ENCODE peak calls at places on chromosomes 5 and 9, in nine cellular contexts. One of them, this sample, is unnamed.

GRCh38 chr5:90408571-90409317 is 812 bp downstream of the CETN3 start:
- DNase-seq in uterus: no peak
- DNase-seq in A549: no peak
- DNase-seq in upper lobe of right lung: no peak
- DNase-seq in psoas muscle: no peak
- DNase-seq in pancreas: no peak
- DNase-seq in left ventricle myocardium inferior: no peak
- DNase-seq in heart left ventricle: no peak
- DNase-seq in CD8-positive, alpha-beta memory T cell: no peak
- DNase-seq in this sample: no peak

GRCh38 chr9:123609844-123610243 is 253.8 kb downstream of the CRB2 start:
- DNase-seq in uterus: no peak
- DNase-seq in CD8-positive, alpha-beta memory T cell: no peak
- DNase-seq in A549: no peak
- DNase-seq in psoas muscle: no peak
- DNase-seq in pancreas: no peak
- DNase-seq in heart left ventricle: no peak
- DNase-seq in left ventricle myocardium inferior: no peak
- DNase-seq in upper lobe of right lung: no peak
- DNase-seq in this sample: peak; percentile 78

GRCh38 chr5:135950611-135951010 is 4.2 kb downstream of the LECT2 start:
- DNase-seq in psoas muscle: no peak
- DNase-seq in uterus: no peak
- DNase-seq in heart left ventricle: no peak
- DNase-seq in CD8-positive, alpha-beta memory T cell: no peak
- DNase-seq in A549: no peak
- DNase-seq in pancreas: no peak
- DNase-seq in upper lobe of right lung: no peak
- DNase-seq in left ventricle myocardium inferior: no peak
- DNase-seq in this sample: no peak

GRCh38 chr5:42636425-42636824 is 120.2 kb upstream of the CCDC152 start:
- DNase-seq in heart left ventricle: no peak
- DNase-seq in left ventricle myocardium inferior: no peak
- DNase-seq in upper lobe of right lung: no peak
- DNase-seq in psoas muscle: no peak
- DNase-seq in A549: no peak
- DNase-seq in CD8-positive, alpha-beta memory T cell: no peak
- DNase-seq in uterus: no peak
- DNase-seq in pancreas: no peak
- DNase-seq in this sample: no peak

GRCh38 chr5:114237766-114238165 is 124.1 kb upstream of the KCNN2 start:
- DNase-seq in upper lobe of right lung: no peak
- DNase-seq in pancreas: no peak
- DNase-seq in psoas muscle: no peak
- DNase-seq in heart left ventricle: no peak
- DNase-seq in CD8-positive, alpha-beta memory T cell: no peak
- DNase-seq in A549: no peak
- DNase-seq in left ventricle myocardium inferior: no peak
- DNase-seq in uterus: no peak
- DNase-seq in this sample: no peak

GRCh38 chr9:378263-378662 is 163.6 kb downstream of the DOCK8 start:
- DNase-seq in A549: no peak
- DNase-seq in uterus: no peak
- DNase-seq in heart left ventricle: no peak
- DNase-seq in upper lobe of right lung: no peak
- DNase-seq in left ventricle myocardium inferior: no peak
- DNase-seq in psoas muscle: no peak
- DNase-seq in pancreas: no peak
- DNase-seq in CD8-positive, alpha-beta memory T cell: no peak
- DNase-seq in this sample: no peak

GRCh38 chr9:129402931-129403742 is 217.8 kb downstream of the C9orf50 start:
- DNase-seq in upper lobe of right lung: no peak
- DNase-seq in A549: no peak
- DNase-seq in psoas muscle: peak; percentile 36
- DNase-seq in uterus: no peak
- DNase-seq in left ventricle myocardium inferior: no peak
- DNase-seq in heart left ventricle: peak; percentile 20
- DNase-seq in CD8-positive, alpha-beta memory T cell: no peak
- DNase-seq in pancreas: no peak
- DNase-seq in this sample: no peak

GRCh38 chr5:52740007-52740406 is 47.7 kb upstream of the ITGA1 start:
- DNase-seq in left ventricle myocardium inferior: no peak
- DNase-seq in uterus: no peak
- DNase-seq in upper lobe of right lung: no peak
- DNase-seq in pancreas: no peak
- DNase-seq in heart left ventricle: no peak
- DNase-seq in psoas muscle: no peak
- DNase-seq in A549: no peak
- DNase-seq in CD8-positive, alpha-beta memory T cell: no peak
- DNase-seq in this sample: no peak

GRCh38 chr9:133355881-133356357 is 368 bp downstream of the SURF1 start:
- DNase-seq in heart left ventricle: no peak
- DNase-seq in uterus: no peak
- DNase-seq in psoas muscle: no peak
- DNase-seq in upper lobe of right lung: no peak
- DNase-seq in left ventricle myocardium inferior: no peak
- DNase-seq in pancreas: no peak
- DNase-seq in A549: no peak
- DNase-seq in CD8-positive, alpha-beta memory T cell: no peak
- DNase-seq in this sample: no peak

GRCh38 chr9:69137311-69137710 is 36.8 kb upstream of the TJP2 start:
- DNase-seq in psoas muscle: no peak
- DNase-seq in pancreas: no peak
- DNase-seq in A549: no peak
- DNase-seq in heart left ventricle: no peak
- DNase-seq in left ventricle myocardium inferior: no peak
- DNase-seq in CD8-positive, alpha-beta memory T cell: no peak
- DNase-seq in upper lobe of right lung: no peak
- DNase-seq in uterus: no peak
- DNase-seq in this sample: no peak

DNA sequence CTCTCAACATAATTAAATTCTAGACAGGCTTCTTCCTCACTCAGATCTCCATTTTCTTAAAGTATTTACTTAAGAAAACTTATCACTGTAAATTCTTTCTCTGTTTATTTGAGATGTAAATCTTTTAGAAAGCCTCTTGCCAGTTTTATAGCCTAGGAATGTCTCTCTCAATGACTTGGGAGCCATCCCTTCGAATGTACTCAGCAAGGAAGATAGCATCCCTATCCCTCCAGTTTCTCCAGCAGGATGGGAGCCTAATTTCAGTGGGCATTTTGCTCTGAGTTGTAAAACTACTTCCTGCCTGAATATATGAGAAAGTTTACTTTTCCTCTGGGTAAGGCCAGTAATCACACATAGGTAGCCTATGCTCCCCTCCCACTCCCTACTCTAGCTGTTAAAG is 558.5 kb upstream of the ARRDC3 start:
- DNase-seq in upper lobe of right lung: no peak
- DNase-seq in CD8-positive, alpha-beta memory T cell: no peak
- DNase-seq in left ventricle myocardium inferior: no peak
- DNase-seq in uterus: no peak
- DNase-seq in pancreas: no peak
- DNase-seq in heart left ventricle: no peak
- DNase-seq in A549: no peak
- DNase-seq in psoas muscle: no peak
- DNase-seq in this sample: no peak
- H3K27ac ChIP-seq in upper lobe of right lung: no peak overlapping the region
- H3K27ac ChIP-seq in CD8-positive, alpha-beta memory T cell: no peak overlapping the region
- H3K27ac ChIP-seq in left ventricle myocardium inferior: no peak overlapping the region
- H3K27ac ChIP-seq in uterus: no peak overlapping the region
- H3K27ac ChIP-seq in pancreas: no peak overlapping the region
- H3K27ac ChIP-seq in heart left ventricle: no peak overlapping the region
- H3K27ac ChIP-seq in A549: no peak overlapping the region
- H3K27ac ChIP-seq in psoas muscle: no peak overlapping the region
- H3K27ac ChIP-seq in this sample: no peak overlapping the region

GRCh38 chr9:131691969-131692611 is 47.8 kb downstream of the RAPGEF1 start:
- DNase-seq in CD8-positive, alpha-beta memory T cell: no peak
- DNase-seq in uterus: no peak
- DNase-seq in pancreas: no peak
- DNase-seq in heart left ventricle: no peak
- DNase-seq in psoas muscle: no peak
- DNase-seq in A549: no peak
- DNase-seq in upper lobe of right lung: no peak
- DNase-seq in left ventricle myocardium inferior: no peak
- DNase-seq in this sample: no peak

GRCh38 chr9:131692612-131692976 is 47.3 kb downstream of the RAPGEF1 start:
- DNase-seq in uterus: no peak
- DNase-seq in heart left ventricle: no peak
- DNase-seq in psoas muscle: no peak
- DNase-seq in pancreas: no peak
- DNase-seq in left ventricle myocardium inferior: no peak
- DNase-seq in upper lobe of right lung: no peak
- DNase-seq in CD8-positive, alpha-beta memory T cell: no peak
- DNase-seq in A549: no peak
- DNase-seq in this sample: no peak

GRCh38 chr9:131690950-131691573 is 48.8 kb downstream of the RAPGEF1 start:
- DNase-seq in CD8-positive, alpha-beta memory T cell: no peak
- DNase-seq in upper lobe of right lung: no peak
- DNase-seq in heart left ventricle: no peak
- DNase-seq in psoas muscle: no peak
- DNase-seq in A549: no peak
- DNase-seq in uterus: no peak
- DNase-seq in pancreas: no peak
- DNase-seq in left ventricle myocardium inferior: no peak
- DNase-seq in this sample: no peak

GRCh38 chr9:131693163-131693562 is 46.7 kb downstream of the RAPGEF1 start:
- DNase-seq in pancreas: no peak
- DNase-seq in left ventricle myocardium inferior: no peak
- DNase-seq in psoas muscle: no peak
- DNase-seq in CD8-positive, alpha-beta memory T cell: no peak
- DNase-seq in heart left ventricle: no peak
- DNase-seq in uterus: no peak
- DNase-seq in upper lobe of right lung: no peak
- DNase-seq in A549: no peak
- DNase-seq in this sample: no peak

GRCh38 chr9:131690462-131690861 is 49.4 kb downstream of the RAPGEF1 start:
- DNase-seq in uterus: no peak
- DNase-seq in left ventricle myocardium inferior: no peak
- DNase-seq in upper lobe of right lung: no peak
- DNase-seq in psoas muscle: no peak
- DNase-seq in heart left ventricle: no peak
- DNase-seq in A549: no peak
- DNase-seq in CD8-positive, alpha-beta memory T cell: no peak
- DNase-seq in pancreas: no peak
- DNase-seq in this sample: no peak
- H3K4me3 ChIP-seq in uterus: no peak overlapping the region
- H3K4me3 ChIP-seq in left ventricle myocardium inferior: no peak overlapping the region
- H3K4me3 ChIP-seq in upper lobe of right lung: no peak overlapping the region
- H3K4me3 ChIP-seq in psoas muscle: no peak overlapping the region
- H3K4me3 ChIP-seq in heart left ventricle: no peak overlapping the region
- H3K4me3 ChIP-seq in A549: no peak overlapping the region
- H3K4me3 ChIP-seq in CD8-positive, alpha-beta memory T cell: no peak overlapping the region
- H3K4me3 ChIP-seq in pancreas: no peak overlapping the region
- H3K4me3 ChIP-seq in this sample: no peak overlapping the region

GRCh38 chr9:130682490-130683121 is 11.0 kb upstream of the EXOSC2 start:
- DNase-seq in CD8-positive, alpha-beta memory T cell: peak; percentile 52
- DNase-seq in pancreas: peak; percentile 79
- DNase-seq in left ventricle myocardium inferior: peak; percentile 79
- DNase-seq in psoas muscle: peak; percentile 88
- DNase-seq in heart left ventricle: peak; percentile 79
- DNase-seq in upper lobe of right lung: peak; percentile 90
- DNase-seq in uterus: peak; percentile 68
- DNase-seq in A549: peak; percentile 91
- DNase-seq in this sample: no peak

GRCh38 chr9:130681769-130682489 is 11.7 kb upstream of the EXOSC2 start:
- DNase-seq in pancreas: no peak
- DNase-seq in upper lobe of right lung: no peak
- DNase-seq in uterus: no peak
- DNase-seq in CD8-positive, alpha-beta memory T cell: no peak
- DNase-seq in A549: no peak
- DNase-seq in heart left ventricle: no peak
- DNase-seq in left ventricle myocardium inferior: no peak
- DNase-seq in psoas muscle: no peak
- DNase-seq in this sample: no peak

GRCh38 chr9:130685104-130685503 is 8.5 kb upstream of the EXOSC2 start:
- DNase-seq in uterus: no peak
- DNase-seq in CD8-positive, alpha-beta memory T cell: no peak
- DNase-seq in left ventricle myocardium inferior: no peak
- DNase-seq in heart left ventricle: no peak
- DNase-seq in psoas muscle: no peak
- DNase-seq in A549: no peak
- DNase-seq in pancreas: no peak
- DNase-seq in upper lobe of right lung: no peak
- DNase-seq in this sample: no peak

GRCh38 chr9:130677252-130677651 is 12.9 kb downstream of the PRDM12 start:
- DNase-seq in uterus: no peak
- DNase-seq in psoas muscle: no peak
- DNase-seq in A549: no peak
- DNase-seq in left ventricle myocardium inferior: no peak
- DNase-seq in heart left ventricle: no peak
- DNase-seq in pancreas: no peak
- DNase-seq in upper lobe of right lung: no peak
- DNase-seq in CD8-positive, alpha-beta memory T cell: no peak
- DNase-seq in this sample: no peak

DNA sequence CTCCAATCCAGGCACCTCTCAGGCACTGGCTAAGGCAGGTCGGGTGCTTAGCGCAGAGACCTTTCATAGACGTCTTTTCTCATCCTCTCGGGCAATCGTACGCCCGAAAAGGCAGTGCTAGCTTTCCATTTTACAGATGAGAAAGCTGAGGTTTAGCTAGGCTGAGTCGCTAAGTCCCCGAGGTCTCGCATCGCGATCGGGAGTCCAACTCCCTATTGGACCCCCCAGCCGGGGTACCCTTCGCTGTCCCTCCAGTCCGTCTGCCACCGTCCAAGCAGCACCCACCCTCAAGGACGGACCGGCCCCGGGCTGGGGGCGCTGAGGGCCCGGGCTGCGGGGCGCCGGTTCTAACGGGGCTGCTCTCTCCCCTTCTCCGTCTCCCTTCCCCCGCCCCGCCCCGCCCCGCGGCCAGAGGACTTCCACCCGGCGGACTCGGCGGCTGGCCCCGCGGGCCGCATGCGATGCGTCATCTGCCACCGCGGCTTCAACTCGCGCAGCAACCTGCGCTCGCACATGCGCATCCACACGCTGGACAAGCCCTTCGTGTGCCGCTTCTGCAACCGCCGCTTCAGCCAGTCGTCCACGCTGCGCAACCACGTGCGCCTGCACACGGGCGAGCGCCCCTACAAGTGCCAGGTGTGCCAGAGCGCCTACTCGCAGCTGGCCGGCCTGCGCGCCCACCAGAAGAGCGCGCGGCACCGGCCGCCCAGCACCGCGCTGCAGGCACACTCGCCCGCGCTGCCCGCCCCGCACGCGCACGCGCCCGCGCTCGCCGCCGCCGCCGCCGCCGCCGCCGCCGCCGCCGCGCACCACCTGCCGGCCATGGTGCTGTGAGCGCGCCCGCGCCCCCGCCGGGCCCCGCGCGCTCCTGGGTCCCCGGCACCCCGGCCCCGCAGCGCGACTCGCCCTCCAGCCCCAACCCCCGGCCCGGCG is 12.5 kb upstream of the EXOSC2 start:
- DNase-seq in uterus: peak; percentile 70
- DNase-seq in upper lobe of right lung: peak; percentile 92
- DNase-seq in A549: peak; percentile 95
- DNase-seq in CD8-positive, alpha-beta memory T cell: peak; percentile 27
- DNase-seq in heart left ventricle: peak; percentile 80
- DNase-seq in psoas muscle: peak; percentile 90
- DNase-seq in left ventricle myocardium inferior: peak; percentile 67
- DNase-seq in pancreas: peak; percentile 61
- DNase-seq in this sample: no peak
- H3K27ac ChIP-seq in uterus: no peak overlapping the region
- H3K27ac ChIP-seq in upper lobe of right lung: no peak overlapping the region
- H3K27ac ChIP-seq in A549: peak overlapping the region; percentile 92
- H3K27ac ChIP-seq in CD8-positive, alpha-beta memory T cell: no peak overlapping the region
- H3K27ac ChIP-seq in heart left ventricle: no peak overlapping the region
- H3K27ac ChIP-seq in psoas muscle: no peak overlapping the region
- H3K27ac ChIP-seq in left ventricle myocardium inferior: no peak overlapping the region
- H3K27ac ChIP-seq in pancreas: no peak overlapping the region
- H3K27ac ChIP-seq in this sample: peak overlapping the region; percentile 25

GRCh38 chr9:93580654-93581380 is 4.4 kb downstream of the PHF2 start:
- DNase-seq in CD8-positive, alpha-beta memory T cell: no peak
- DNase-seq in pancreas: no peak
- DNase-seq in psoas muscle: no peak
- DNase-seq in upper lobe of right lung: no peak
- DNase-seq in A549: no peak
- DNase-seq in uterus: no peak
- DNase-seq in heart left ventricle: no peak
- DNase-seq in left ventricle myocardium inferior: no peak
- DNase-seq in this sample: peak; percentile 77
- H3K4me3 ChIP-seq in CD8-positive, alpha-beta memory T cell: no peak overlapping the region
- H3K4me3 ChIP-seq in pancreas: no peak overlapping the region
- H3K4me3 ChIP-seq in psoas muscle: no peak overlapping the region
- H3K4me3 ChIP-seq in upper lobe of right lung: no peak overlapping the region
- H3K4me3 ChIP-seq in A549: no peak overlapping the region
- H3K4me3 ChIP-seq in uterus: no peak overlapping the region
- H3K4me3 ChIP-seq in heart left ventricle: no peak overlapping the region
- H3K4me3 ChIP-seq in left ventricle myocardium inferior: no peak overlapping the region
- H3K4me3 ChIP-seq in this sample: no peak overlapping the region